ENCODE peak calls at places on chromosomes 13 and 19, in eight cellular contexts. T is stomach, B is breast epithelium, X is A549, S is uterus, P is body of pancreas, Z is right lobe of liver, Y is IMR-90. Q is an unnamed sample.

GRCh38 chr19:9673912-9674668 is 810 bp downstream of the ZNF562 start:
- DNase-seq in T (no peak), B (no peak), X (peak; percentile 27), S (no peak), P (no peak), Z (no peak), Y (peak; percentile 5), Q (no peak)

GRCh38 chr19:12365094-12365371 is 450 bp downstream of the ZNF442 start:
- DNase-seq in T (peak; percentile 30), B (no peak), X (no peak), S (no peak), P (peak; percentile 26), Z (no peak), Y (peak; percentile 22), Q (peak; percentile 39)

GRCh38 chr19:43476606-43477005 is 11.2 kb upstream of the LYPD3 start:
- DNase-seq in T (no peak), B (no peak), X (no peak), S (no peak), P (no peak), Z (no peak), Y (peak; percentile 94), Q (no peak)

GRCh38 chr13:85538957-85539356 is 260.3 kb downstream of the SLITRK6 start:
- DNase-seq in T (no peak), B (no peak), X (no peak), S (no peak), P (no peak), Z (no peak), Y (no peak), Q (no peak)

GRCh38 chr19:710767-711166 is 2.0 kb downstream of the PALM start:
- DNase-seq in T (no peak), B (no peak), X (no peak), S (no peak), P (no peak), Z (no peak), Y (no peak), Q (no peak)

GRCh38 chr13:114011226-114011625 is 37.4 kb upstream of the C13orf46 start:
- DNase-seq in T (no peak), B (no peak), X (no peak), S (no peak), P (no peak), Z (no peak), Y (no peak), Q (no peak)

GRCh38 chr13:24632382-24633121 is 47.7 kb upstream of the ATP12A start:
- DNase-seq in T (no peak), B (no peak), X (no peak), S (no peak), P (no peak), Z (no peak), Y (no peak), Q (no peak)

GRCh38 chr13:23632741-23633140 is 62.5 kb downstream of the TNFRSF19 start:
- DNase-seq in T (no peak), B (no peak), X (no peak), S (no peak), P (no peak), Z (no peak), Y (no peak), Q (no peak)

GRCh38 chr19:5394907-5395505 is 54.4 kb upstream of the PTPRS start:
- DNase-seq in T (no peak), B (no peak), X (no peak), S (no peak), P (no peak), Z (no peak), Y (no peak), Q (no peak)

GRCh38 chr13:83503424-83503823 is 378.9 kb downstream of the SLITRK1 start:
- DNase-seq in T (no peak), B (no peak), X (no peak), S (no peak), P (no peak), Z (no peak), Y (peak; percentile 7), Q (no peak)

GRCh38 chr19:38505958-38506357 is 72.5 kb downstream of the RYR1 start:
- DNase-seq in T (no peak), B (no peak), X (no peak), S (no peak), P (no peak), Z (no peak), Y (no peak), Q (no peak)

GRCh38 chr19:17075860-17076538 is 422 bp downstream of the MYO9B start:
- DNase-seq in T (peak; percentile 37), B (no peak), X (no peak), S (peak; percentile 56), P (peak; percentile 37), Z (peak; percentile 59), Y (peak; percentile 33), Q (peak; percentile 73)

GRCh38 chr13:37679043-37679442 is 80.5 kb upstream of the POSTN start:
- DNase-seq in T (no peak), B (no peak), X (no peak), S (no peak), P (no peak), Z (no peak), Y (no peak), Q (no peak)

DNA sequence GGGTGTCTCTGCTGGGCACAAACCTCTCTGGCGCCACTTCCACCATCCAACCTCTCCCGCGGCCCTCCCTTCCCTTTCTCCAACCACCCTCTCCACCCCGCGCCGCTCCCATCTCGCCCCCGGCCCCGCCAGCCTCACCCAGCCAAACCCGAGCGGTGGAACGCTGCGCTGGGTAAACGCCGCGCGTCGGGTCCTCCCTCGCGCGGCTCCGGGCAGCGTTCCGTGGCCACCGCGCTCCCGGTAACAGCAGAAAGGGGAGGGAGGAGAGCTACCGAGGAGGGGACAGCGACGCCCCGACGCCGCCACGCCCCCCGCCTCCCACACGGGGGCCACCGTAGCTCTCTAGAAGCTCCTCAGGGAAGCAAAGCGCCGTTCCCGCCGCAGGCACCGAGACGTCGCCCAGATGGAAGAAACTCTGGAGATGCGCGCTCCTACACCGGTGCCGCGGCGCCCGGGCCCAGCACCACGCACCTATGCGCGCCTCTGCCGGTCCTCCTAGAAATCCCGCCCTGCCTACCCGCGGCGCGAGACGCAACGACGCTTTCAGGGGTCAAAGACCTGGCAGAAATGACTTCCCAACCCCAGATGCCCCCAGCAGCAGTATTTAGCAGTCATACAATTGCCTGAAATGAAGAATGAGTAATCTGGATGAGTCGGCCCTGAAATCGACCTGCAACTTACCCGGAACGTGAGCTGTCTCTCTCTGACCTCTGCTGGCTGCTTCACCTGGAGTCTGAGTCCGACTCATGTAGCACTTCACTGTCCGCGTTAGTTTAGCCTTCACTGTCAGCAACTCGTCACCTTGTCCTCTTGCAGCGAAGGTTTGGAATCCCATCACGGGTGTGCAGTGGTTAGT is at the start of gene RUBCNL:
- DNase-seq in T (no peak), B (no peak), X (peak; percentile 29), S (peak; percentile 16), P (peak; percentile 28), Z (peak; percentile 60), Y (no peak), Q (peak; percentile 50)
- TF ChIP-seq POLR2A in T (no peak), B (no peak), X (no peak), S (no peak), P (no peak), Z (no peak), Y (no peak), Q (no peak)

GRCh38 chr19:45187421-45188100 is 9.0 kb downstream of the BLOC1S3 start:
- DNase-seq in T (no peak), B (no peak), X (no peak), S (no peak), P (no peak), Z (no peak), Y (no peak), Q (no peak)

GRCh38 chr19:45195764-45196163 is 17.2 kb downstream of the BLOC1S3 start:
- DNase-seq in T (no peak), B (no peak), X (no peak), S (no peak), P (no peak), Z (no peak), Y (peak; percentile 60), Q (no peak)

GRCh38 chr19:45189971-45190370 is 11.4 kb downstream of the BLOC1S3 start:
- DNase-seq in T (no peak), B (no peak), X (no peak), S (no peak), P (no peak), Z (no peak), Y (no peak), Q (no peak)

GRCh38 chr19:45186509-45187334 is 8.1 kb downstream of the BLOC1S3 start:
- DNase-seq in T (no peak), B (no peak), X (peak; percentile 43), S (no peak), P (no peak), Z (no peak), Y (peak; percentile 62), Q (no peak)

GRCh38 chr19:45191324-45191845 is 12.8 kb downstream of the BLOC1S3 start:
- DNase-seq in T (no peak), B (no peak), X (no peak), S (no peak), P (no peak), Z (no peak), Y (no peak), Q (no peak)
- H3K4me1 ChIP-seq in T (no peaks in the 10 kb centered on the region), B (no peaks in the 10 kb centered on the region), X (peaks cover 7% of the 10 kb centered on the region), S (no peaks in the 10 kb centered on the region), P (no peaks in the 10 kb centered on the region), Z (no peaks in the 10 kb centered on the region), Y (no peaks in the 10 kb centered on the region), Q (no peaks in the 10 kb centered on the region)

GRCh38 chr13:110716235-110716505 is 2.7 kb downstream of the ING1 start:
- DNase-seq in T (peak; percentile 51), B (no peak), X (peak; percentile 13), S (no peak), P (peak; percentile 58), Z (peak; percentile 76), Y (no peak), Q (peak; percentile 51)

GRCh38 chr13:110714798-110715394 is 1.4 kb downstream of the ING1 start:
- DNase-seq in T (peak; percentile 55), B (peak; percentile 61), X (no peak), S (peak; percentile 68), P (peak; percentile 68), Z (peak; percentile 68), Y (peak; percentile 25), Q (peak; percentile 79)

GRCh38 chr13:110713981-110714797 is 689 bp downstream of the ING1 start:
- DNase-seq in T (peak; percentile 59), B (peak; percentile 62), X (peak; percentile 34), S (peak; percentile 59), P (peak; percentile 70), Z (peak; percentile 63), Y (peak; percentile 32), Q (peak; percentile 58)

GRCh38 chr13:110713642-110713952 is at the start of gene ING1:
- DNase-seq in T (no peak), B (no peak), X (no peak), S (no peak), P (no peak), Z (no peak), Y (no peak), Q (no peak)

GRCh38 chr13:110715395-110716234 is 2.1 kb downstream of the ING1 start:
- DNase-seq in T (peak; percentile 98), B (peak; percentile 96), X (peak; percentile 98), S (peak; percentile 97), P (peak; percentile 99), Z (peak; percentile 99), Y (peak; percentile 100), Q (peak; percentile 98)
- TF ChIP-seq POLR2A in T (peak; percentile 81), B (peak; percentile 60), X (peak; percentile 74), S (peak; percentile 91), P (peak; percentile 89), Z (peak; percentile 77), Y (no peak), Q (peak; percentile 54)

DNA sequence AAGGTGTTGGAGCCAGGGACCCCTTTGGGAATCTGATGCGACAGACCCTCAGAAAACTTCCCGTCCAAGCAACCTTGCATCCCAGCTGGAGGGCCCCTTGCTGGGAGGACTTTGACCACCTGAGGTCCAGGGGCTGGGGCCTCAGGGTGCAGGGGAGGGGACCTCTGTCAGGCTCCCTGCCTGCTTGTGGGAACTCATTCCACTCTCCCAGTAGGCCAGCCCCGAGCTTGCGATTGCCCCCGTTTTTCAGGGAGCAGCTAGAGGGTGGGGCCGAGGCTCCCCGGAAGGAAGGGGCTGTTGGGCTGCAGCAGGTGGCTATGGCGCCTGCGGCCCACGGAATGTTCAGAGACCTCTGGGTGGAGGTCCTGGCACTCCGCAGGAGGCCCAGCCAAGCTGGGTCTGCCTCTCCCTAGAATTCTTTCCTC is 2.8 kb downstream of the GNA11 start:
- DNase-seq in T (no peak), B (no peak), X (no peak), S (no peak), P (no peak), Z (no peak), Y (no peak), Q (no peak)
- H3K4me1 ChIP-seq in T (peaks cover 72% of the 10 kb centered on the region), B (peaks cover 37% of the 10 kb centered on the region), X (peaks cover 10% of the 10 kb centered on the region), S (no peaks in the 10 kb centered on the region), P (peaks cover 66% of the 10 kb centered on the region), Z (peaks cover 47% of the 10 kb centered on the region), Y (peaks cover 22% of the 10 kb centered on the region), Q (peaks cover 73% of the 10 kb centered on the region)